ENCODE peak calls at places on chromosomes 6 and 20, in seven cellular contexts. A is HCT116, Z is H1, T is HepG2, J is K562, I is GM12878, K is T47D. L is an unnamed sample.

GRCh38 chr6:105929626-105930025 is 156.5 kb upstream of the PRDM1 start:
- DNase-seq in A (no peak), Z (no peak), T (no peak), J (no peak), I (no peak), K (no peak), L (no peak)

GRCh38 chr20:58854638-58855471 is 2.3 kb downstream of the GNAS start:
- DNase-seq in A (no peak), Z (no peak), T (no peak), J (no peak), I (no peak), K (peak; percentile 36), L (peak; percentile 57)

GRCh38 chr6:81753709-81754678 is 1.5 kb upstream of the TENT5A start:
- DNase-seq in A (peak; percentile 34), Z (peak; percentile 87), T (peak; percentile 14), J (peak; percentile 81), I (no peak), K (peak; percentile 71), L (peak; percentile 80)

GRCh38 chr6:106564476-106564875 is 64.8 kb downstream of the RTN4IP1 start:
- DNase-seq in A (no peak), Z (no peak), T (no peak), J (no peak), I (no peak), K (no peak), L (no peak)

GRCh38 chr6:9537381-9537780 is 877.5 kb downstream of the TFAP2A start:
- DNase-seq in A (no peak), Z (no peak), T (no peak), J (no peak), I (no peak), K (no peak), L (no peak)

GRCh38 chr6:12459945-12460800 is 170.0 kb downstream of the EDN1 start:
- DNase-seq in A (no peak), Z (no peak), T (no peak), J (no peak), I (no peak), K (no peak), L (no peak)

GRCh38 chr6:137487947-137488735 is 6.1 kb downstream of the OLIG3 start:
- DNase-seq in A (no peak), Z (peak; percentile 73), T (no peak), J (no peak), I (no peak), K (no peak), L (peak; percentile 27)

GRCh38 chr20:53899351-53900167 is 170.8 kb downstream of the BCAS1 start:
- DNase-seq in A (no peak), Z (no peak), T (no peak), J (peak; percentile 75), I (peak; percentile 95), K (no peak), L (peak; percentile 38)

GRCh38 chr6:22754111-22754510 is 184.7 kb downstream of the HDGFL1 start:
- DNase-seq in A (no peak), Z (no peak), T (no peak), J (no peak), I (no peak), K (no peak), L (no peak)

GRCh38 chr6:36578030-36578825 is 15.9 kb upstream of the SRSF3 start:
- DNase-seq in A (no peak), Z (no peak), T (no peak), J (peak; percentile 59), I (no peak), K (no peak), L (peak; percentile 33)

DNA sequence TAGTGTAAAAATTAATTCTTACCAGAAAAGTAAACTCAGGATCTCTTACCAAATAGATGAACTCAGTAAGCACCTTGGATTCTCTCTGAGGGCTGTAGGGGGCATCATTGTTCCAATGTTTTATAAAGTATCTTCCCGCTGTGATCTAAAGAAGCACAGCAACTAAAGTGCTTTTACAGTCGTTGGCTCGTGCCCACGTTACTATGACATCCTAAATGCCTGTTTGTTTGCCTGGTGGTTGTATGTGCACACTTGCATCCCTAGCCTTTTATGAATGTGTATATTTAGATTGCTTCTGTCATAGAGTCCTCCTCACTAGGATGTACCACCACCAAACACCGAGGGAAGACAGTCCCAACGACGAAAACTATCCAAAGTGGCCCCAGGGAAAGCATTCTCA is 34.5 kb downstream of the SLX4IP start:
- DNase-seq in A (peak; percentile 46), Z (no peak), T (peak; percentile 77), J (peak; percentile 64), I (no peak), K (peak; percentile 75), L (peak; percentile 34)
- TF ChIP-seq JUND in A (no peak), Z (no peak), T (no peak), J (no peak), I (no peak), K (no peak), L (no peak)

DNA sequence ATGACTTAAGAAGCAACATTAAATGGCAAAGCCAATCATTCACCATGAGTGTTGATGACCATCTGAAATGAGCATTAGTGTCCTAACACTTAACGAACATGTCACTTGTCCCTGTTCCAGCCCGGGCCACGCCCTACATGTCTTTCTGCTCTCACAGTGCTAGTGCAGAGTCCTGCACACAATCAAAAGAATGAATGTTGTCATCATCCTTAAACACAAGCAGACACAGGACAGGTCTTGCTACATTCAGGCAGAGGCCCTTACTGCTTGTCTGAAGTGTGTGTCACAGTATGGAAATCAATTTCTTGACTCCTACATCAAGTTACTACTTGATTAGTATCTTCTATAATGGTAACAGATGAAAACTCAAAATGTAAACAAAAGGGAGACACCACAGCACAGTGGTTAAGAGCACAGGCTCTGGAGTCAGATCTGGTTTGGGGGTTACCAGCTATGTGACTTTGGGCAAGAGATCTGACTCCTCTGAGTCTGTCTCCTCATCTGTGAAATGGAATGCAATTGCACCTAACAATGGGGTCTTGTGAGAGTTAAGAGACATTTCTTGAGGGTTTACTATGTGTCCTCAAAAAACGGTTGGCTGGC is 17.4 kb downstream of the UBE2V1 start:
- DNase-seq in A (no peak), Z (no peak), T (no peak), J (no peak), I (no peak), K (no peak), L (no peak)
- TF ChIP-seq JUND in A (no peak), Z (no peak), T (no peak), J (no peak), I (no peak), K (no peak), L (no peak)

GRCh38 chr6:125953502-125953875 is 3.1 kb upstream of the HINT3 start:
- DNase-seq in A (no peak), Z (peak; percentile 69), T (peak; percentile 74), J (no peak), I (no peak), K (peak; percentile 57), L (no peak)
- TF ChIP-seq JUND in A (no peak), Z (no peak), T (no peak), J (no peak), I (no peak), K (no peak), L (no peak)

GRCh38 chr6:62285612-62286469 is at the start of gene KHDRBS2:
- DNase-seq in A (no peak), Z (peak; percentile 92), T (peak; percentile 3), J (no peak), I (peak; percentile 31), K (peak; percentile 45), L (peak; percentile 30)

GRCh38 chr6:62284725-62285124 is 1.3 kb downstream of the KHDRBS2 start:
- DNase-seq in A (no peak), Z (no peak), T (no peak), J (no peak), I (no peak), K (no peak), L (no peak)

GRCh38 chr6:62288562-62288961 is 2.5 kb upstream of the KHDRBS2 start:
- DNase-seq in A (no peak), Z (no peak), T (no peak), J (no peak), I (no peak), K (no peak), L (no peak)

GRCh38 chr6:62288974-62289373 is 2.9 kb upstream of the KHDRBS2 start:
- DNase-seq in A (no peak), Z (no peak), T (no peak), J (no peak), I (no peak), K (no peak), L (no peak)

GRCh38 chr6:62286470-62286843 is 432 bp upstream of the KHDRBS2 start:
- DNase-seq in A (no peak), Z (no peak), T (no peak), J (no peak), I (no peak), K (no peak), L (no peak)
- TF ChIP-seq JUND in A (no peak), Z (no peak), T (no peak), J (no peak), I (no peak), K (no peak), L (no peak)

GRCh38 chr20:461254-462198 is 807 bp downstream of the TBC1D20 start:
- DNase-seq in A (no peak), Z (peak; percentile 70), T (no peak), J (peak; percentile 49), I (no peak), K (peak; percentile 48), L (no peak)
- TF ChIP-seq JUND in A (no peak), Z (no peak), T (no peak), J (no peak), I (no peak), K (no peak), L (no peak)

DNA sequence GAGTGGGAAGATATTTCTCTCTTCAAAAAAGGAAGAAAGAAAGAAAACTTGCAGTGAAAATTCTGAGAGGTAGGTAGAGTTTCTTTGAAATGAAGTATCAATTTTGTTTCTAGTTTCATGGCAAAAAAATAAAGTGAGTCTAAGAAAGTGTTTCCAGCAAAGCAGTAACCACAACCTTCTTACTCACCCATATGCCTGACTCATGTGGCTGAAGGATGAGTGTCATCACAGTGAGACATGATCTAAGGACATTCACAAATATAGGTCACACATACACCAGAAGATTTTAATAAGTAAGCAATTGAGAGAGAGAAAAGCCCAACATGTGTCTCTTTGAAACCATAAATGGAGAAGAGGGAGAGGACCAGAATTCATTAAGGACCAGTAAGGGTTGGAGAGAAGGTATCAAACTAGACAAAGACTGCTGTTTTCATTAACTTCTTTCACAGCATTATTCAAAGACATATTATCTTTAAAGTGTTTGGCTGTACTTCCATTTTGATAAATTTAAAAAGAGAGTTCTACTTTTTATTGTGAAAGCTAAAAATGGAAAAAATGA is 169.5 kb downstream of the FRK start:
- DNase-seq in A (peak; percentile 15), Z (no peak), T (no peak), J (no peak), I (peak; percentile 70), K (no peak), L (no peak)
- TF ChIP-seq JUND in A (peak; percentile 31), Z (no peak), T (no peak), J (no peak), I (no peak), K (no peak), L (no peak)